ENCODE peak calls at places on chromosomes 1 and 21, in six cellular contexts. P is HCT116, G is EL, V is OCI-LY7, L is esophagus squamous epithelium, I is AG09319. Z is an unnamed sample.
A peak's percentile ranks its signal among the peaks of the same experiment; 100 is the strongest.

GRCh38 chr1:100736324-100736723 is 16.8 kb downstream of the VCAM1 start:
- DNase-seq in P (no peak), G (peak; percentile 11), V (no peak), L (no peak), I (no peak), Z (no peak)

GRCh38 chr1:240909701-240910457 is 297.9 kb upstream of the GREM2 start:
- DNase-seq in P (no peak), G (no peak), V (peak; percentile 91), L (no peak), I (no peak), Z (no peak)

GRCh38 chr1:26225033-26225831 is 8.8 kb upstream of the CEP85 start:
- DNase-seq in P (no peak), G (peak; percentile 49), V (no peak), L (no peak), I (no peak), Z (peak; percentile 95)

GRCh38 chr21:29875873-29876272 is 63.9 kb downstream of the GRIK1 start:
- DNase-seq in P (no peak), G (no peak), V (no peak), L (no peak), I (no peak), Z (no peak)

GRCh38 chr1:86190873-86191272 is 34.3 kb upstream of the COL24A1 start:
- DNase-seq in P (no peak), G (no peak), V (no peak), L (no peak), I (no peak), Z (no peak)

GRCh38 chr21:46350981-46351380 is 27.0 kb downstream of the PCNT start:
- DNase-seq in P (no peak), G (no peak), V (no peak), L (no peak), I (no peak), Z (no peak)

GRCh38 chr1:61869691-61870109 is 127.4 kb downstream of the PATJ start:
- DNase-seq in P (no peak), G (no peak), V (no peak), L (no peak), I (no peak), Z (peak; percentile 57)

GRCh38 chr1:30596891-30597290 is 126.5 kb downstream of the MATN1 start:
- DNase-seq in P (no peak), G (no peak), V (no peak), L (no peak), I (no peak), Z (no peak)

GRCh38 chr1:110053557-110054428 is 16.7 kb downstream of the ALX3 start:
- DNase-seq in P (no peak), G (peak; percentile 62), V (peak; percentile 63), L (no peak), I (no peak), Z (peak; percentile 69)

GRCh38 chr1:217562229-217562878 is 68.5 kb downstream of the GPATCH2 start:
- DNase-seq in P (no peak), G (peak; percentile 88), V (no peak), L (no peak), I (peak; percentile 48), Z (no peak)

GRCh38 chr1:223794040-223794880 is 51.5 kb downstream of the TP53BP2 start:
- DNase-seq in P (no peak), G (no peak), V (no peak), L (no peak), I (no peak), Z (no peak)

GRCh38 chr1:75484789-75485188 is 126.1 kb downstream of the SLC44A5 start:
- DNase-seq in P (no peak), G (no peak), V (no peak), L (no peak), I (no peak), Z (no peak)

GRCh38 chr1:110057963-110058518 is 12.4 kb downstream of the ALX3 start:
- DNase-seq in P (no peak), G (peak; percentile 39), V (no peak), L (no peak), I (no peak), Z (no peak)

GRCh38 chr1:177631770-177632169 is 338.1 kb downstream of the SEC16B start:
- DNase-seq in P (no peak), G (no peak), V (no peak), L (no peak), I (no peak), Z (no peak)

GRCh38 chr1:19859876-19860275 is 22.3 kb upstream of the OTUD3 start:
- DNase-seq in P (no peak), G (no peak), V (no peak), L (no peak), I (no peak), Z (no peak)

GRCh38 chr1:192140382-192140781 is 17.9 kb upstream of the RGS18 start:
- DNase-seq in P (no peak), G (peak; percentile 58), V (no peak), L (no peak), I (no peak), Z (no peak)

GRCh38 chr1:13513885-13514546 is at the start of gene LRRC38:
- DNase-seq in P (no peak), G (no peak), V (no peak), L (no peak), I (no peak), Z (no peak)